ENCODE peak calls at places on chromosome 5, in seven cellular contexts. E is fibroblast of the aortic adventitia; D is NCI-H1694; Z is GM20000; U is cardiac fibroblast; W is fibroblast of lung; Y is effector memory CD8-positive, alpha-beta T cell. J is an unnamed sample.

GRCh38 chr5:81856948-81857928 is 106.3 kb upstream of the SSBP2 start:
- DNase-seq in E (no peak), D (peak), Z (peak), U (peak), W (peak), Y (no peak), J (peak)

GRCh38 chr5:139481580-139482049 is 943 bp downstream of the STING1 start:
- DNase-seq in E (peak), D (no peak), Z (no peak), U (peak), W (peak), Y (no peak), J (peak)

GRCh38 chr5:173557123-173557903 is 59.1 kb downstream of the BOD1 start:
- DNase-seq in E (no peak), D (no peak), Z (no peak), U (no peak), W (no peak), Y (no peak), J (no peak)

GRCh38 chr5:6544561-6544935 is 88.3 kb downstream of the NSUN2 start:
- DNase-seq in E (no peak), D (no peak), Z (no peak), U (no peak), W (no peak), Y (no peak), J (no peak)

GRCh38 chr5:158174918-158175663 is 316.1 kb upstream of the CLINT1 start:
- DNase-seq in E (peak), D (peak), Z (peak), U (peak), W (peak), Y (peak), J (peak)

GRCh38 chr5:54002779-54003178 is 307.6 kb downstream of the ARL15 start:
- DNase-seq in E (no peak), D (no peak), Z (no peak), U (no peak), W (no peak), Y (no peak), J (no peak)

GRCh38 chr5:34580983-34581382 is 75.1 kb upstream of the RAI14 start:
- DNase-seq in E (no peak), D (no peak), Z (no peak), U (no peak), W (no peak), Y (no peak), J (no peak)

GRCh38 chr5:72202331-72202825 is 95.1 kb downstream of the MAP1B start:
- DNase-seq in E (no peak), D (no peak), Z (no peak), U (no peak), W (no peak), Y (no peak), J (no peak)

GRCh38 chr5:173498286-173498685 is 118.2 kb downstream of the BOD1 start:
- DNase-seq in E (peak), D (no peak), Z (no peak), U (peak), W (peak), Y (no peak), J (no peak)

GRCh38 chr5:179131886-179132585 is 71.9 kb downstream of the ZNF354C start:
- DNase-seq in E (no peak), D (no peak), Z (no peak), U (no peak), W (no peak), Y (no peak), J (no peak)

GRCh38 chr5:37740331-37741066 is 99.3 kb downstream of the GDNF start:
- DNase-seq in E (peak), D (no peak), Z (no peak), U (peak), W (no peak), Y (no peak), J (no peak)

GRCh38 chr5:90548069-90548593 is 10.5 kb upstream of the ADGRV1 start:
- DNase-seq in E (no peak), D (no peak), Z (no peak), U (no peak), W (no peak), Y (no peak), J (peak)

GRCh38 chr5:86030753-86031152 is 587.0 kb upstream of the COX7C start:
- DNase-seq in E (no peak), D (no peak), Z (no peak), U (no peak), W (no peak), Y (no peak), J (peak)

GRCh38 chr5:97297063-97297715 is 114.1 kb upstream of the RIOK2 start:
- DNase-seq in E (peak), D (peak), Z (peak), U (peak), W (peak), Y (no peak), J (peak)

GRCh38 chr5:43601454-43602260 is 1.3 kb upstream of the NNT start:
- DNase-seq in E (peak), D (no peak), Z (peak), U (peak), W (peak), Y (no peak), J (peak)

J was measured in GM12865.